ENCODE peak calls at places on chromosomes 5 and 9, in seven cellular contexts. M is ovary, J is neural progenitor cell, Y is psoas muscle, U is AG04449, V is cardiac fibroblast, B is lower lobe of right lung. E is an unnamed sample.

GRCh38 chr5:16461026-16461425 is 4.6 kb downstream of the ZNF622 start:
- DNase-seq in Y (no peak), V (no peak), M (no peak), B (no peak), J (no peak), U (peak), E (peak)

GRCh38 chr9:100108572-100108971 is 9.5 kb downstream of the INVS start:
- DNase-seq in V (peak), U (no peak), B (no peak), Y (no peak), M (no peak), J (no peak), E (peak)

GRCh38 chr9:18665947-18666346 is 192.0 kb downstream of the ADAMTSL1 start:
- DNase-seq in Y (no peak), V (peak), M (no peak), J (no peak), B (no peak), U (no peak), E (peak)

GRCh38 chr9:134317431-134318414 is 8.5 kb upstream of the RXRA start:
- DNase-seq in M (peak), J (no peak), Y (peak), V (peak), B (peak), U (peak), E (peak)

GRCh38 chr5:130237721-130238120 is 333.5 kb downstream of the CHSY3 start:
- DNase-seq in V (peak), B (no peak), M (no peak), J (no peak), Y (no peak), U (no peak), E (no peak)

GRCh38 chr5:42751044-42751443 is 5.6 kb upstream of the CCDC152 start:
- DNase-seq in V (no peak), J (peak), M (no peak), B (no peak), Y (no peak), U (no peak), E (no peak)

GRCh38 chr9:6417186-6417585 is 4.2 kb downstream of the UHRF2 start:
- DNase-seq in U (no peak), J (no peak), V (no peak), B (no peak), Y (no peak), M (no peak), E (peak)

GRCh38 chr9:2524601-2525000 is 97.0 kb upstream of the VLDLR start:
- DNase-seq in M (no peak), U (no peak), B (no peak), J (no peak), Y (no peak), V (no peak), E (no peak)

GRCh38 chr9:115035872-115036612 is 81.9 kb downstream of the TNC start:
- DNase-seq in V (peak), M (no peak), U (peak), B (no peak), J (no peak), Y (no peak), E (peak)

GRCh38 chr5:75463726-75464125 is 47.7 kb downstream of the CERT1 start:
- DNase-seq in V (no peak), J (no peak), B (no peak), U (no peak), M (no peak), Y (no peak), E (no peak)

DNA sequence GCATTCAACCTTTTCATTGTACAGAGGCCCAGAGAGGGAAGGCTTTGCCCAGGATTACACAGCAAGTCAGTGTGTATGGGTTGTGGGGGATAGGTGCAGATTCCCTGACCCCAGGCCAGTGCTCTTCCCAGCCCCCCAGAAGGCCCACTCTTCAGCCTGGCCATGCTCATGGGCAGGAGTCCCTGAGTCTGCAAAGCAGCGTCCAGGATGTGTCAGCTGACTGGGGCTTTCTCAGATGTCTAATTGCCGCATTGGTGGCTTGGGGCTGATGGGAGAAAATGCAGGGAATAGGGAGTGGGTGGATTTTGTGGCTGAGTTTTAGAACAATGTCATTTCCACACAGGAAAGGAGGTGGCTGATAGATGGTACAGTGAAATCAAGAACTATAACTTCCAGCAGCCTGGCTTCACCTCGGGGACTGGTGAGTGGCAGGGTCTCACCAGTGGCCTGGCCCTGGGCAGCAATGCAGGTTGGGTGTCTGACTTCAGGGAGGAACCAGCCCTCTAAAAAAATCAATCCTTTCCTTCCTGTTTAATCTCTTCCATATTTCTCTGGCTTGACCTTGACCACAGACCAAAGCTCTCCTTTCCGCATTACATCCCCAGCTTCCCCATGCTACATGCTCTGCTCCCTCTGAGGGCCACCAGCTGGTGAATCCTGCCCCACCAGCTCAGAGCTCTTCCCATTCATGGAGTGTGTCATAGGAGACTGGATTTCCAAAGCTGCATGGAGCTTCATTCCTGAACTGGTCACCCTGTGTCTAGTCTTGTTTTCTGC is 14.2 kb downstream of the GLIPR2 start:
- DNase-seq in Y (no peak), J (no peak), V (no peak), M (no peak), B (no peak), U (no peak), E (peak)
- H3K4me3 ChIP-seq in Y (no peak), J (no peak), V (no peak), M (no peak), B (no peak), U (no peak), E (no peak)

DNA sequence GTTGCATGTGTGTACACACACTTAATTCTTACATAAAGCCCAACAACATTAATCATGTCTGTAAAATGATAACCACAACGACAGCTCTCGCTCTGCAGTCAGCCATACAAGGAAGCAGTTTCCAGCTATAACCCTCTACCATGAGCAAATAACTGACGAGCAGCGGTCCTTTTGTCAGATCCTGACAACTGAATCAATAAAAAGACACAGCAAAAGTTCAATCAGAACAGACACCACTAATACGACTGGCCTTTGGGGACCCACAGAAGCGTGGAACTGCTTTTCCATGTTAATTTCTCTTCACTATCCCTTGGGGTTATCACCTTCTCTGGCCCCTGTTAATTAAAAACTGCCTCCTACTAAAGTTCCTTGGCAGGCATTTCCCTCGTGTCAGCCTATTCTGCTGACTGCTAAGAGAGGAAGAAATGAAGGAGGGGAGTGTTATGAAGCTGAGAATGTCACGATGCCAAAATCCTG is 722.8 kb upstream of the GRAMD2B start:
- DNase-seq in M (no peak), V (peak), Y (no peak), J (peak), B (no peak), U (no peak), E (peak)
- H3K4me3 ChIP-seq in M (no peak), V (no peak), Y (peak), J (no peak), B (peak), U (no peak), E (no peak)

GRCh38 chr9:14924821-14925220 is 14.6 kb upstream of the FREM1 start:
- DNase-seq in V (peak), B (no peak), Y (no peak), U (peak), J (no peak), M (no peak), E (peak)
- H3K4me3 ChIP-seq in V (peak), B (peak), Y (peak), U (peak), J (no peak), M (no peak), E (peak)

GRCh38 chr5:997711-998110 is 10.9 kb upstream of the NKD2 start:
- DNase-seq in V (no peak), Y (no peak), J (no peak), B (peak), U (no peak), M (peak), E (no peak)
- H3K4me3 ChIP-seq in V (no peak), Y (no peak), J (no peak), B (no peak), U (no peak), M (no peak), E (no peak)

GRCh38 chr9:130606887-130607582 is 27.7 kb downstream of the FUBP3 start:
- DNase-seq in U (no peak), B (no peak), V (peak), Y (no peak), J (no peak), M (no peak), E (peak)

GRCh38 chr9:130608554-130609122 is 29.3 kb downstream of the FUBP3 start:
- DNase-seq in J (no peak), Y (no peak), B (no peak), U (no peak), V (no peak), M (no peak), E (no peak)

GRCh38 chr9:130616451-130616850 is 37.1 kb downstream of the FUBP3 start:
- DNase-seq in J (no peak), M (no peak), B (no peak), V (no peak), U (no peak), Y (no peak), E (no peak)

GRCh38 chr9:130607640-130608420 is 28.5 kb downstream of the FUBP3 start:
- DNase-seq in B (no peak), M (no peak), V (peak), J (no peak), U (no peak), Y (no peak), E (peak)

DNA sequence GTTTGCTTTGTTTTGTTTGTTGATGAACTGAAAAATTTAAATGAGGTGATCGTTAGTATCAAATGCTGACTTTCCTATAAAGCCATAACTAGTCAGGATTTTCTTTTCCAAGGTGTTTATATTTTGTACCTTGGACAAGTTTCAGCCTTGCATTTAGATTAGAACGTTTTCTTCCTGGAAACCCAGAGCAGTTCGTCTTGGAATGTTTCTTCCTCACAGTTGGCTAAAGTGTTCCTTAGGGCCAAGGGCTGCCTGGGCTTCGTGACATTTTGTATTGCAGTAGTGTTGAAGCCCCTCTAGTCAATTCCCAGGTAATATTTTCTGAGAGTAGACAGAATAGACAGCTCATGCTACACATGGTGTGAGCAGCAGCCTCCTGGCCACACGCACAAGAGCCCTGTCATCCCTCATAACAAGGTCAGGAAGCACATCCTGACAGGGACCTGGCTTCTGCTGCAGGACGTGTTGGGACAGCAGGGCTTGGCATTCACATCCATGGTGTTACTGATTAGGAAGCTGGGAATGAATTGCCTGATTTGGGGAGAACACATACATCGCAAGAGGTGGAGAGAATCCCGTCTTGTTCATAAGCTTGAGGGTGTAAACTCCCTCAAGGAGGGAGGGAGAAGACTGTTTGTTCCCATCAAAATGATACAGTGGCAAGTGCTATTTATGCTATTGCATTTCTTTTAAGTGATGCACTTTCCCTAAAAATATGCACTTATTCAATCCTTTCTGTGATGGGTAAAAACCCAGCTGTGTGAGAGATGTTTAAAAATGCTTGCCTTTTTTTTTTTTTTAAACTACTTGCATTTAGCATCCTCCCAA is 31.7 kb downstream of the FUBP3 start:
- DNase-seq in U (no peak), V (no peak), J (no peak), Y (no peak), B (no peak), M (no peak), E (no peak)
- H3K4me3 ChIP-seq in U (no peak), V (no peak), J (no peak), Y (no peak), B (no peak), M (no peak), E (no peak)

GRCh38 chr9:121122450-121123032 is 47.8 kb downstream of the CNTRL start:
- DNase-seq in B (no peak), J (no peak), V (no peak), M (no peak), U (no peak), Y (no peak), E (peak)
- H3K4me3 ChIP-seq in B (peak), J (peak), V (peak), M (no peak), U (peak), Y (peak), E (peak)

DNA sequence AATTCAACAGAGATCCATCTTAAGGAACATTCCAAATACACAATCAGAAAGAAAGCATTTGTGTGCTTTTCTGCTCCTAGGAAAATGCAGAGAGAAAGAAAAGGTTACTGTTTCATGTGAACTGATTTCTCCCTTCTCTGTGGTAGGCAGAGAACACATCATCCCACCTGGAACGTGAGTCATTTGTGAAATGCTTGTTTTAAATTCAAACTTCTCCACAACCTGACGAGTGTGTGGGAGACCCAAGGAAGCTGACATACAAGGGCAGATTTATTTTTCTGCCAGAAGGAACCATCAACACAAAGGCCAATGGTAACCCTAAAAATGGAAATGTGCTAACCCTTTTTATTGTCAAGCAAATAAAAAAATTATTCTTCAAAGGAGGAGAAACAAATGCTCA is 156.4 kb downstream of the EFNA5 start:
- DNase-seq in J (no peak), V (no peak), M (no peak), U (no peak), Y (no peak), B (no peak), E (peak)
- H3K4me3 ChIP-seq in J (no peak), V (no peak), M (no peak), U (no peak), Y (no peak), B (no peak), E (no peak)

GRCh38 chr9:93575706-93576295 is 583 bp upstream of the PHF2 start:
- DNase-seq in M (peak), J (peak), U (no peak), Y (peak), V (peak), B (peak), E (no peak)

GRCh38 chr9:93573204-93573828 is 3.1 kb upstream of the PHF2 start:
- DNase-seq in V (no peak), B (no peak), M (no peak), U (no peak), Y (no peak), J (no peak), E (no peak)

GRCh38 chr9:93574091-93574899 is 2.1 kb upstream of the PHF2 start:
- DNase-seq in V (no peak), U (no peak), J (no peak), Y (no peak), M (no peak), B (no peak), E (no peak)

GRCh38 chr9:93576296-93577044 is at the start of gene PHF2:
- DNase-seq in B (peak), Y (peak), M (peak), J (peak), U (no peak), V (peak), E (no peak)

GRCh38 chr9:93574900-93575705 is 1.3 kb upstream of the PHF2 start:
- DNase-seq in Y (no peak), M (no peak), J (peak), B (no peak), V (no peak), U (no peak), E (no peak)
- H3K4me3 ChIP-seq in Y (peak), M (peak), J (peak), B (peak), V (peak), U (peak), E (peak)

E was measured in fibroblast of mammary gland.